ENCODE peak calls at places on chromosomes 6 and 20, in eight cellular contexts. G is colonic mucosa, Z is cardiac muscle cell, O is adrenal gland, V is Karpas-422, H is thoracic aorta, D is heart left ventricle, T is SJSA1. X is an unnamed sample.

GRCh38 chr6:43878823-43879495 is 108.9 kb downstream of the VEGFA start:
- DNase-seq in G (peak; percentile 34), Z (peak; percentile 15), O (peak; percentile 74), V (no peak), H (no peak), D (peak; percentile 59), T (no peak), X (no peak)

GRCh38 chr6:115896538-115897129 is 164.1 kb downstream of the FRK start:
- DNase-seq in G (no peak), Z (peak; percentile 57), O (no peak), V (peak; percentile 66), H (no peak), D (no peak), T (peak; percentile 19), X (no peak)

GRCh38 chr6:10397756-10398438 is 17.0 kb downstream of the TFAP2A start:
- DNase-seq in G (no peak), Z (no peak), O (no peak), V (no peak), H (no peak), D (no peak), T (no peak), X (no peak)

GRCh38 chr6:38792356-38792755 is 77.2 kb downstream of the DNAH8 start:
- DNase-seq in G (no peak), Z (no peak), O (no peak), V (peak; percentile 36), H (no peak), D (no peak), T (no peak), X (no peak)

GRCh38 chr6:2503816-2504494 is 246.8 kb downstream of the MYLK4 start:
- DNase-seq in G (no peak), Z (peak; percentile 95), O (no peak), V (no peak), H (no peak), D (no peak), T (no peak), X (peak; percentile 14)

GRCh38 chr6:74249658-74250057 is 553.7 kb downstream of the CD109 start:
- DNase-seq in G (no peak), Z (peak; percentile 40), O (no peak), V (no peak), H (no peak), D (no peak), T (peak; percentile 60), X (peak; percentile 37)

GRCh38 chr6:148533309-148534107 is 190.9 kb downstream of the SASH1 start:
- DNase-seq in G (no peak), Z (no peak), O (no peak), V (peak; percentile 36), H (no peak), D (no peak), T (no peak), X (no peak)

GRCh38 chr6:50116390-50116789 is 66.7 kb upstream of the DEFB112 start:
- DNase-seq in G (no peak), Z (no peak), O (no peak), V (no peak), H (no peak), D (no peak), T (no peak), X (no peak)

GRCh38 chr6:161891542-161891941 is 617.7 kb upstream of the AGPAT4 start:
- DNase-seq in G (no peak), Z (no peak), O (no peak), V (no peak), H (no peak), D (no peak), T (no peak), X (no peak)

GRCh38 chr6:37624606-37625574 is 72.8 kb downstream of the MDGA1 start:
- DNase-seq in G (peak; percentile 87), Z (peak; percentile 53), O (peak; percentile 53), V (no peak), H (no peak), D (peak; percentile 59), T (no peak), X (peak; percentile 32)

GRCh38 chr6:57158658-57159057 is 13.5 kb upstream of the BAG2 start:
- DNase-seq in G (no peak), Z (no peak), O (no peak), V (no peak), H (no peak), D (no peak), T (no peak), X (no peak)

GRCh38 chr6:79570129-79570801 is 33.0 kb upstream of the LCA5 start:
- DNase-seq in G (peak; percentile 78), Z (peak; percentile 37), O (peak; percentile 19), V (no peak), H (no peak), D (no peak), T (peak; percentile 14), X (peak; percentile 50)

GRCh38 chr6:169811072-169811471 is 59.6 kb downstream of the ERMARD start:
- DNase-seq in G (peak; percentile 17), Z (no peak), O (no peak), V (no peak), H (no peak), D (no peak), T (no peak), X (no peak)

GRCh38 chr6:69863766-69864165 is 2.6 kb upstream of the COL19A1 start:
- DNase-seq in G (no peak), Z (no peak), O (no peak), V (no peak), H (no peak), D (no peak), T (no peak), X (no peak)

GRCh38 chr20:13995841-13996240 is 525 bp downstream of the MACROD2 start:
- DNase-seq in G (peak; percentile 62), Z (no peak), O (peak; percentile 40), V (no peak), H (no peak), D (peak; percentile 26), T (no peak), X (no peak)

GRCh38 chr20:9204979-9205378 is 136.1 kb downstream of the PLCB4 start:
- DNase-seq in G (no peak), Z (no peak), O (no peak), V (no peak), H (no peak), D (no peak), T (no peak), X (no peak)

GRCh38 chr6:7073810-7074525 is 33.8 kb upstream of the RREB1 start:
- DNase-seq in G (peak; percentile 30), Z (no peak), O (peak; percentile 67), V (no peak), H (no peak), D (peak; percentile 33), T (no peak), X (no peak)

GRCh38 chr6:138815797-138816528 is 20.1 kb downstream of the ECT2L start:
- DNase-seq in G (peak; percentile 25), Z (peak; percentile 82), O (no peak), V (peak; percentile 82), H (no peak), D (no peak), T (peak; percentile 48), X (peak; percentile 35)

GRCh38 chr20:54351371-54352136 is 123.8 kb upstream of the DOK5 start:
- DNase-seq in G (no peak), Z (no peak), O (no peak), V (no peak), H (no peak), D (no peak), T (peak; percentile 76), X (no peak)

GRCh38 chr6:28393912-28394662 is 5.5 kb downstream of the ZSCAN12 start:
- DNase-seq in G (no peak), Z (peak; percentile 19), O (no peak), V (no peak), H (no peak), D (no peak), T (no peak), X (no peak)

GRCh38 chr6:91462236-91462635 is 875.4 kb upstream of the MAP3K7 start:
- DNase-seq in G (no peak), Z (no peak), O (no peak), V (no peak), H (no peak), D (no peak), T (peak; percentile 74), X (peak; percentile 18)

GRCh38 chr6:158801655-158802294 is 17.4 kb downstream of the EZR start:
- DNase-seq in G (peak; percentile 83), Z (no peak), O (no peak), V (no peak), H (no peak), D (peak; percentile 89), T (no peak), X (no peak)

GRCh38 chr6:121823437-121823851 is 388.0 kb downstream of the GJA1 start:
- DNase-seq in G (no peak), Z (peak; percentile 70), O (no peak), V (no peak), H (no peak), D (no peak), T (peak; percentile 77), X (peak; percentile 12)

GRCh38 chr6:34493344-34493743 is 27.5 kb downstream of the PACSIN1 start:
- DNase-seq in G (no peak), Z (no peak), O (no peak), V (no peak), H (no peak), D (no peak), T (no peak), X (no peak)
- H3K36me3 ChIP-seq in G (no peaks in the 10 kb centered on the region), Z (no peaks in the 10 kb centered on the region), O (no peaks in the 10 kb centered on the region), V (no peaks in the 10 kb centered on the region), H (no peaks in the 10 kb centered on the region), D (no peaks in the 10 kb centered on the region), T (no peaks in the 10 kb centered on the region), X (no peaks in the 10 kb centered on the region)

GRCh38 chr20:57249073-57249472 is 17.4 kb downstream of the BMP7 start:
- DNase-seq in G (no peak), Z (no peak), O (no peak), V (no peak), H (no peak), D (no peak), T (no peak), X (no peak)
- H3K27me3 ChIP-seq in G (no peaks in the 10 kb centered on the region), Z (no peaks in the 10 kb centered on the region), O (no peaks in the 10 kb centered on the region), V (no peaks in the 10 kb centered on the region), H (no peaks in the 10 kb centered on the region), D (peaks cover 23% of the 10 kb centered on the region), T (no peaks in the 10 kb centered on the region), X (no peaks in the 10 kb centered on the region)

DNA sequence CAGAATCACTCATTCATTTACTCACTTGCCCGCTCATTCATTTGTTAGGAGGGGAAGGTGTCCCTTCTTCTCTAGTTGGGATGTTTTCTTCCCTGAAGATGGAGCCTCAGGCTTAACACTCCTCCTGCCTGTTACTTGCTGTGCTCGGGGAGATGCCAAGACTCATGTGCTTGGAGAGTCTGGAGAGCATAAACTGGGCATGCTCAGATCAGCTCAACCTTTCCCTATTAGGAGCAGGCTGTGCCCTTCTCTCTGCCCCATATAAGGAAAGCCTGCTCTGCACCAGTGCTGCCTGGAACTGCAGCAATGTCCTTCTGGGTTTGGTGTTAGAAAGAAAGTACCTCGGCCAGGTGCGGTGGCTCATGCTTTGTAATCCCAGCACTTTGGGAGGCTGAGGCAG is 18.0 kb upstream of the UBE2V1 start:
- DNase-seq in G (no peak), Z (peak; percentile 27), O (peak; percentile 58), V (no peak), H (peak; percentile 47), D (peak; percentile 74), T (no peak), X (no peak)
- H3K36me3 ChIP-seq in G (peaks cover 7% of the 10 kb centered on the region), Z (peaks cover 5% of the 10 kb centered on the region), O (no peaks in the 10 kb centered on the region), V (peaks cover 11% of the 10 kb centered on the region), H (peaks cover 29% of the 10 kb centered on the region), D (peaks cover 21% of the 10 kb centered on the region), T (peaks cover 89% of the 10 kb centered on the region), X (no peaks in the 10 kb centered on the region)

DNA sequence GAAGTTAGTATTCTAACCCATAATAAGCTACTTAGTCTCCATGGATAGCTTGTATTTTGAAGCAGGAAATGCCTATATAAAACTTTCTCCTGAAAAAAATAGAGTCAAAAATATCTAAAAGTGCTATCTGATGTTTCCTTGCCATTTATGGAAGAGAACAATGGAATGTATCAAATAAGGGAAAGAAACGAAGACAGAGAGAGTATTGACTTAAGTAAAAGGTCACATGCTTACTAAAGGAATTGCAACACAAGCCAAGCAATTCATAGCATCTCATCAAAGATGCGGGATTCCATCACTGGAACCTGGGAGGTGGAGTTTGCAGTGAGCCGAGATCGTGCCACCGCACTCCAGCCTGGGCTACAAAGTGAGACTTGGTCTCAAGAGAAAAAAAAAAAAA is 112.9 kb upstream of the DTNBP1 start:
- DNase-seq in G (no peak), Z (no peak), O (no peak), V (no peak), H (no peak), D (no peak), T (no peak), X (no peak)
- H3K27me3 ChIP-seq in G (no peaks in the 10 kb centered on the region), Z (no peaks in the 10 kb centered on the region), O (no peaks in the 10 kb centered on the region), V (no peaks in the 10 kb centered on the region), H (no peaks in the 10 kb centered on the region), D (no peaks in the 10 kb centered on the region), T (no peaks in the 10 kb centered on the region), X (no peaks in the 10 kb centered on the region)